ENCODE peak calls at places on chromosomes 16 and 17, in six cellular contexts. One of them, this sample, is unnamed.

GRCh38 chr16:71214771-71215381 is 15.6 kb downstream of the HYDIN start:
- DNase-seq in HepG2: peak; percentile 17
- DNase-seq in GM12892: no peak
- DNase-seq in GM12878: no peak
- DNase-seq in H1: no peak
- DNase-seq in K562: no peak
- DNase-seq in this sample: no peak

GRCh38 chr16:62066747-62067146 is 30.5 kb upstream of the CDH8 start:
- DNase-seq in GM12878: no peak
- DNase-seq in H1: no peak
- DNase-seq in GM12892: no peak
- DNase-seq in HepG2: no peak
- DNase-seq in K562: no peak
- DNase-seq in this sample: no peak

GRCh38 chr17:64393000-64393402 is 2.3 kb upstream of the PECAM1 start:
- DNase-seq in GM12892: no peak
- DNase-seq in HepG2: no peak
- DNase-seq in K562: peak; percentile 63
- DNase-seq in H1: no peak
- DNase-seq in GM12878: no peak
- DNase-seq in this sample: no peak

GRCh38 chr17:13114601-13115024 is 96.8 kb upstream of the ELAC2 start:
- DNase-seq in H1: peak; percentile 68
- DNase-seq in K562: peak; percentile 37
- DNase-seq in HepG2: peak; percentile 24
- DNase-seq in GM12878: no peak
- DNase-seq in GM12892: no peak
- DNase-seq in this sample: no peak

GRCh38 chr16:69924777-69925191 is 26.4 kb upstream of the CLEC18A start:
- DNase-seq in HepG2: peak; percentile 63
- DNase-seq in K562: no peak
- DNase-seq in GM12878: no peak
- DNase-seq in GM12892: no peak
- DNase-seq in H1: no peak
- DNase-seq in this sample: no peak

GRCh38 chr17:36813957-36814356 is 123.3 kb upstream of the LHX1 start:
- DNase-seq in GM12892: no peak
- DNase-seq in HepG2: no peak
- DNase-seq in K562: no peak
- DNase-seq in GM12878: no peak
- DNase-seq in H1: no peak
- DNase-seq in this sample: no peak

GRCh38 chr16:46789499-46790414 is 41.2 kb downstream of the C16orf87 start:
- DNase-seq in HepG2: peak; percentile 74
- DNase-seq in GM12878: peak; percentile 57
- DNase-seq in GM12892: peak; percentile 59
- DNase-seq in H1: peak; percentile 90
- DNase-seq in K562: peak; percentile 87
- DNase-seq in this sample: peak; percentile 66

GRCh38 chr16:1054660-1055556 is 17.6 kb upstream of the SSTR5 start:
- DNase-seq in GM12892: no peak
- DNase-seq in GM12878: no peak
- DNase-seq in K562: peak; percentile 68
- DNase-seq in HepG2: peak; percentile 26
- DNase-seq in H1: peak; percentile 92
- DNase-seq in this sample: peak; percentile 80

GRCh38 chr16:31458835-31459721 is at the start of gene ARMC5:
- DNase-seq in H1: peak; percentile 93
- DNase-seq in GM12878: peak; percentile 90
- DNase-seq in GM12892: peak; percentile 81
- DNase-seq in K562: peak; percentile 79
- DNase-seq in HepG2: peak; percentile 98
- DNase-seq in this sample: peak; percentile 79

GRCh38 chr16:11051430-11052079 is 107.2 kb downstream of the CLEC16A start:
- DNase-seq in HepG2: no peak
- DNase-seq in GM12892: no peak
- DNase-seq in GM12878: no peak
- DNase-seq in K562: no peak
- DNase-seq in H1: no peak
- DNase-seq in this sample: no peak

GRCh38 chr16:27403601-27403992 is 1.6 kb downstream of the IL21R start:
- DNase-seq in H1: no peak
- DNase-seq in K562: no peak
- DNase-seq in GM12892: no peak
- DNase-seq in HepG2: no peak
- DNase-seq in GM12878: no peak
- DNase-seq in this sample: no peak

GRCh38 chr17:44203731-44204452 is 4.2 kb upstream of the ATXN7L3 start:
- DNase-seq in HepG2: peak; percentile 78
- DNase-seq in GM12892: peak; percentile 55
- DNase-seq in K562: peak; percentile 43
- DNase-seq in H1: peak; percentile 79
- DNase-seq in GM12878: no peak
- DNase-seq in this sample: no peak

GRCh38 chr16:56558024-56558747 is 6.7 kb upstream of the MT4 start:
- DNase-seq in GM12892: no peak
- DNase-seq in HepG2: no peak
- DNase-seq in H1: no peak
- DNase-seq in K562: no peak
- DNase-seq in GM12878: no peak
- DNase-seq in this sample: no peak

GRCh38 chr16:85162478-85163277 is 50.4 kb upstream of the CIBAR2 start:
- DNase-seq in GM12892: no peak
- DNase-seq in H1: no peak
- DNase-seq in K562: no peak
- DNase-seq in HepG2: no peak
- DNase-seq in GM12878: no peak
- DNase-seq in this sample: no peak

GRCh38 chr16:13833510-13833909 is 86.4 kb upstream of the ERCC4 start:
- DNase-seq in HepG2: no peak
- DNase-seq in GM12878: no peak
- DNase-seq in K562: no peak
- DNase-seq in H1: no peak
- DNase-seq in GM12892: no peak
- DNase-seq in this sample: no peak

GRCh38 chr16:11379420-11379819 is 34.2 kb downstream of the RMI2 start:
- DNase-seq in K562: no peak
- DNase-seq in HepG2: no peak
- DNase-seq in H1: no peak
- DNase-seq in GM12878: peak; percentile 71
- DNase-seq in GM12892: peak; percentile 48
- DNase-seq in this sample: peak; percentile 23

GRCh38 chr17:82240506-82241182 is 11.8 kb downstream of the SLC16A3 start:
- DNase-seq in H1: no peak
- DNase-seq in HepG2: no peak
- DNase-seq in GM12878: no peak
- DNase-seq in GM12892: no peak
- DNase-seq in K562: no peak
- DNase-seq in this sample: no peak

GRCh38 chr17:6755731-6756184 is at the start of gene XAF1:
- DNase-seq in K562: no peak
- DNase-seq in GM12878: peak; percentile 40
- DNase-seq in H1: no peak
- DNase-seq in GM12892: no peak
- DNase-seq in HepG2: no peak
- DNase-seq in this sample: no peak

GRCh38 chr17:35344262-35344661 is 29.2 kb downstream of the SLFN11 start:
- DNase-seq in H1: no peak
- DNase-seq in GM12892: no peak
- DNase-seq in HepG2: no peak
- DNase-seq in GM12878: no peak
- DNase-seq in K562: no peak
- DNase-seq in this sample: no peak

GRCh38 chr17:35341465-35341992 is 31.9 kb downstream of the SLFN11 start:
- DNase-seq in GM12878: peak; percentile 71
- DNase-seq in K562: no peak
- DNase-seq in GM12892: no peak
- DNase-seq in HepG2: no peak
- DNase-seq in H1: no peak
- DNase-seq in this sample: no peak

GRCh38 chr17:35342207-35342744 is 31.1 kb downstream of the SLFN11 start:
- DNase-seq in GM12878: no peak
- DNase-seq in K562: no peak
- DNase-seq in GM12892: no peak
- DNase-seq in H1: no peak
- DNase-seq in HepG2: no peak
- DNase-seq in this sample: no peak

GRCh38 chr17:35345926-35346771 is 27.3 kb downstream of the SLFN11 start:
- DNase-seq in H1: peak; percentile 64
- DNase-seq in GM12892: no peak
- DNase-seq in HepG2: no peak
- DNase-seq in GM12878: no peak
- DNase-seq in K562: no peak
- DNase-seq in this sample: no peak

GRCh38 chr17:35345445-35345925 is 27.9 kb downstream of the SLFN11 start:
- DNase-seq in HepG2: no peak
- DNase-seq in H1: no peak
- DNase-seq in K562: no peak
- DNase-seq in GM12878: no peak
- DNase-seq in GM12892: no peak
- DNase-seq in this sample: no peak
- TF ChIP-seq TAF1 in HepG2: no peak
- TF ChIP-seq TAF1 in H1: no peak
- TF ChIP-seq TAF1 in K562: no peak
- TF ChIP-seq TAF1 in GM12878: no peak
- TF ChIP-seq TAF1 in GM12892: no peak
- TF ChIP-seq TAF1 in this sample: no peak

DNA sequence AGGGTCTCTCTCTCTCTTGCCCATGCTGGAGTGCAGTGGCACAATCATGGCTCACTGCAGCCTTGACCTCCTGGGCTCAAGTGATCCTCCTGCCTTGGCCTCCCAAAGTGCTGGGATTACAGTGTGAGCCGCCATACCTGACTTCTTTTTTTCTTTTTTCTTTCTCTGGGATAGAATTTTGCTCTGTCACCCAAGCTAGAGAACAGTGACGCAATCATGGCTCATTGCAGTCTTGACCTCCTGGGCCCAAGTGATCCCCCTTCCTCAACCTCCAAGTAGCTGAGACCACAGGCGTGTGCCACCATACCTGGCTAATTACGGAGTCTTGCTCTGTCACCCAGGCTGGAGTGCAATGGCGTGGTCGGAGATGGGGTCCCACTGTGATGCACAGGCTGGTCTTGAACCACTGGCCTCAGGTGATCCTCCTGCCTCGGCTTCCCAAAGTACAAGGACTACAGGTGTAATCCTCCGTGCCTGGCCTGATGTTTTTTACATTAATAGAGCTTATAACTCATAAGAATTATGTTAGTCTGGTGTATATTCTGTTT is 76.5 kb downstream of the BCAS3 start:
- DNase-seq in H1: no peak
- DNase-seq in GM12892: no peak
- DNase-seq in HepG2: no peak
- DNase-seq in GM12878: no peak
- DNase-seq in K562: no peak
- DNase-seq in this sample: no peak
- TF ChIP-seq POLR2A in H1: no peak
- TF ChIP-seq POLR2A in GM12892: no peak
- TF ChIP-seq POLR2A in HepG2: no peak
- TF ChIP-seq POLR2A in GM12878: no peak
- TF ChIP-seq POLR2A in K562: no peak
- TF ChIP-seq POLR2A in this sample: no peak

GRCh38 chr17:1460233-1460632 is 4.2 kb upstream of the CRK start:
- DNase-seq in HepG2: peak; percentile 45
- DNase-seq in GM12892: no peak
- DNase-seq in GM12878: no peak
- DNase-seq in K562: no peak
- DNase-seq in H1: no peak
- DNase-seq in this sample: no peak
- TF ChIP-seq TAF1 in HepG2: no peak
- TF ChIP-seq TAF1 in GM12892: no peak
- TF ChIP-seq TAF1 in GM12878: no peak
- TF ChIP-seq TAF1 in K562: no peak
- TF ChIP-seq TAF1 in H1: no peak
- TF ChIP-seq TAF1 in this sample: no peak

GRCh38 chr17:4407851-4408250 is 25.9 kb upstream of the SPNS3 start:
- DNase-seq in HepG2: peak; percentile 18
- DNase-seq in GM12892: no peak
- DNase-seq in H1: no peak
- DNase-seq in K562: no peak
- DNase-seq in GM12878: no peak
- DNase-seq in this sample: no peak

GRCh38 chr17:4409659-4410058 is 24.1 kb upstream of the SPNS3 start:
- DNase-seq in GM12878: no peak
- DNase-seq in K562: no peak
- DNase-seq in HepG2: no peak
- DNase-seq in GM12892: no peak
- DNase-seq in H1: no peak
- DNase-seq in this sample: no peak

GRCh38 chr17:4417129-4417667 is 16.5 kb upstream of the SPNS3 start:
- DNase-seq in HepG2: no peak
- DNase-seq in K562: no peak
- DNase-seq in GM12878: no peak
- DNase-seq in GM12892: no peak
- DNase-seq in H1: no peak
- DNase-seq in this sample: no peak

GRCh38 chr17:4411201-4411600 is 22.5 kb upstream of the SPNS3 start:
- DNase-seq in K562: no peak
- DNase-seq in GM12892: no peak
- DNase-seq in H1: no peak
- DNase-seq in GM12878: no peak
- DNase-seq in HepG2: no peak
- DNase-seq in this sample: no peak

GRCh38 chr17:4412933-4413831 is 20.6 kb upstream of the SPNS3 start:
- DNase-seq in GM12892: peak; percentile 84
- DNase-seq in HepG2: peak; percentile 63
- DNase-seq in K562: peak; percentile 79
- DNase-seq in GM12878: peak; percentile 48
- DNase-seq in H1: peak; percentile 99
- DNase-seq in this sample: peak; percentile 79
- TF ChIP-seq POLR2A in GM12892: no peak
- TF ChIP-seq POLR2A in HepG2: no peak
- TF ChIP-seq POLR2A in K562: no peak
- TF ChIP-seq POLR2A in GM12878: no peak
- TF ChIP-seq POLR2A in H1: no peak
- TF ChIP-seq POLR2A in this sample: no peak

GRCh38 chr17:50195196-50195865 is 6.1 kb downstream of the COL1A1 start:
- DNase-seq in K562: no peak
- DNase-seq in H1: no peak
- DNase-seq in GM12878: no peak
- DNase-seq in HepG2: no peak
- DNase-seq in GM12892: no peak
- DNase-seq in this sample: no peak
- TF ChIP-seq TAF1 in K562: no peak
- TF ChIP-seq TAF1 in H1: no peak
- TF ChIP-seq TAF1 in GM12878: no peak
- TF ChIP-seq TAF1 in HepG2: no peak
- TF ChIP-seq TAF1 in GM12892: no peak
- TF ChIP-seq TAF1 in this sample: no peak

This sample was measured in GM12891.